ENCODE peak calls at places on chromosome 13, in seven cellular contexts. Z is uterus, C is Panc1, O is kidney, V is WTC11, S is HFFc6, D is heart right ventricle. W is an unnamed sample.

GRCh38 chr13:50208826-50209335 is 193.6 kb downstream of the KCNRG start:
- DNase-seq in Z (peak), C (peak), O (peak), V (peak), S (no peak), D (peak), W (peak)

GRCh38 chr13:88590574-88590973 is 919.4 kb downstream of the SLITRK5 start:
- DNase-seq in Z (no peak), C (no peak), O (no peak), V (no peak), S (no peak), D (no peak), W (no peak)

GRCh38 chr13:113669871-113670341 is 2.9 kb downstream of the GRK1 start:
- DNase-seq in Z (peak), C (no peak), O (peak), V (peak), S (no peak), D (no peak), W (no peak)

GRCh38 chr13:21361706-21362105 is 97.4 kb downstream of the ZDHHC20 start:
- DNase-seq in Z (no peak), C (no peak), O (no peak), V (no peak), S (no peak), D (no peak), W (no peak)

GRCh38 chr13:33276581-33276980 is 9.0 kb downstream of the STARD13 start:
- DNase-seq in Z (no peak), C (no peak), O (no peak), V (no peak), S (no peak), D (no peak), W (no peak)

GRCh38 chr13:31697290-31697689 is 42.0 kb upstream of the RXFP2 start:
- DNase-seq in Z (no peak), C (no peak), O (no peak), V (no peak), S (no peak), D (no peak), W (no peak)

GRCh38 chr13:109243311-109243951 is 543.0 kb downstream of the IRS2 start:
- DNase-seq in Z (no peak), C (no peak), O (no peak), V (no peak), S (peak), D (no peak), W (no peak)

GRCh38 chr13:102302534-102302933 is 99.3 kb downstream of the FGF14 start:
- DNase-seq in Z (no peak), C (no peak), O (no peak), V (no peak), S (no peak), D (no peak), W (no peak)

GRCh38 chr13:111058796-111059506 is 56.2 kb upstream of the ARHGEF7 start:
- DNase-seq in Z (no peak), C (no peak), O (no peak), V (no peak), S (peak), D (no peak), W (no peak)

GRCh38 chr13:94343243-94343585 is 136.3 kb downstream of the DCT start:
- DNase-seq in Z (no peak), C (no peak), O (no peak), V (no peak), S (no peak), D (no peak), W (no peak)

GRCh38 chr13:94344126-94344863 is 135.2 kb downstream of the DCT start:
- DNase-seq in Z (no peak), C (no peak), O (no peak), V (no peak), S (peak), D (no peak), W (no peak)

GRCh38 chr13:94342436-94343242 is 136.8 kb downstream of the DCT start:
- DNase-seq in Z (no peak), C (no peak), O (no peak), V (no peak), S (no peak), D (no peak), W (no peak)

GRCh38 chr13:94346261-94347019 is 133.0 kb downstream of the DCT start:
- DNase-seq in Z (no peak), C (no peak), O (peak), V (no peak), S (no peak), D (no peak), W (no peak)

GRCh38 chr13:94345374-94346195 is 133.9 kb downstream of the DCT start:
- DNase-seq in Z (no peak), C (no peak), O (no peak), V (no peak), S (peak), D (no peak), W (no peak)
- TF ChIP-seq CTCF in Z (no peak), C (peak), O (no peak), V (no peak), S (peak), D (no peak), W (no peak)

DNA sequence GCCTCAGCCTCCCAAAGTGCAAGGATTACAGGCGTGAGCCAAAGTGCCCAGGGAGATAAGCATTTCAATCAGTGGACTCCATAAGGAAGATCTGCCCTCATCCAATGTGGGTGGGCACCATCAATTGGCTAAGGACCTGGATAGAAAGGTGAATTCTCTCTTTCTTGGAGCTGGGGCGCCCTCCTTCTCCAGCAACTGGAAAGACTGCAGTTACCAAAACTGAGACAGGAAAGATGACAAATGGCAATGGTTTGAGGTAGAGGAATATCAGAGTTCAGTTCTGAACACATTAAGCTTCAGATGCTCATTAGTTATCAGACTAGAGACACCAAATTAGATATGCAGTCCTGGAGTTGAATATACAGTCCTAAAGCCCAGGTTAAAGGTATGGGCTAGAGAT is 10.5 kb upstream of the ELF1 start:
- DNase-seq in Z (no peak), C (no peak), O (peak), V (peak), S (no peak), D (no peak), W (no peak)
- TF ChIP-seq CTCF in Z (no peak), C (peak), O (no peak), V (no peak), S (no peak), D (no peak), W (no peak)

GRCh38 chr13:65656740-65657329 is 1573.3 kb downstream of the PCDH9 start:
- DNase-seq in Z (no peak), C (no peak), O (no peak), V (no peak), S (no peak), D (no peak), W (no peak)
- TF ChIP-seq CTCF in Z (peak), C (peak), O (no peak), V (no peak), S (peak), D (peak), W (peak)

GRCh38 chr13:41802684-41803554 is 158.0 kb downstream of the VWA8 start:
- DNase-seq in Z (no peak), C (no peak), O (no peak), V (no peak), S (peak), D (no peak), W (no peak)

DNA sequence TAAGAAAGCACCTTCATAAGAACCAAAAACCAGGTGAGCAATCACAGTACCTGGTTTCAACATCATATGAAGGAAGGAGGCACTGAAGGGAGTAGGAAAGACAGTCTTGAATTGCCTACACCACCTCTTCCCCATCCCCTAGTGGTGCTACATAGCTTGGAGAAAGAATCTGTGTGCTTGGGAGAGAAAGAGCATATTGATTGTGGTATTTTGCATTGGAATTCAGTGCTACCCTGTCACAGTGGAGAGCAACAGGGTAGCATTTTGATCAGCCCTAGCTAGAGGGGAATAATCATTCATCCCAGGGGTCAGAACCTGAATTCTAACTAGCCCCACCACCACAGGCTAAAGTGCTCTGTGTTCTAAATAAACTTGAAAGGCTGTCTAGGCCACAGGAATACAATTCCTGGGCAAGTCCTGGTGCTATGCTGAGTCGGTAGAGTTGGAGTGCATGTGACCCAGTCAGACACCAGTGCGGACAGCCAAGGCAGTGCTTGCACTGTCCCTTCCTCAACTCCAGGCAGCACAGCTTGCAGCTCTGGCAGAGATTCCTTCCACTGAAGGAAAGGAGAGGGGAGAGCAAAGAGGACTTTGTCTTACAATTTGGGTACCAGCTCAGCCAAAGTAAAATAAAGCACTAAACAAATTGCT is 158.8 kb downstream of the VWA8 start:
- DNase-seq in Z (no peak), C (no peak), O (peak), V (no peak), S (no peak), D (no peak), W (no peak)
- TF ChIP-seq CTCF in Z (no peak), C (no peak), O (no peak), V (no peak), S (no peak), D (no peak), W (no peak)

DNA sequence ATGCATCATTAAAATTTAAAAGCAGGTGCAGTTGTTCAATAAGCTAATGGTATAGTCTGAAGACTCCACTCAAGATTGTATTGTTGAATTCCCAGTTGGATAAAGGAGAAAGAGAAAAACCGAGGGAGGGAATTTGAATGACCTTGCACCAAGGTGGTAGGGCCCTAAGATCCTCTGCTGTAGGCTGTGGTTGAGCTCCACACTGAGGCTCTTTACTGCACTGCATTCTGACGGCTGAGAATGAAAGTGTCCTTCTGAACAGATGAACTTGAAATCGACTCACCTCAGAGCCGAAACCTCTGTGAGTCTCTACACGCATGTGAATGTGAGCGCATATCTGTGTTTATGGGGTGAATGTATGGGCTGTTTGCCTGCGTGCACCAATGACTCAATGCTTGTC is 388.9 kb upstream of the DACH1 start:
- DNase-seq in Z (no peak), C (no peak), O (no peak), V (peak), S (peak), D (no peak), W (peak)
- TF ChIP-seq CTCF in Z (no peak), C (peak), O (peak), V (peak), S (peak), D (no peak), W (peak)

DNA sequence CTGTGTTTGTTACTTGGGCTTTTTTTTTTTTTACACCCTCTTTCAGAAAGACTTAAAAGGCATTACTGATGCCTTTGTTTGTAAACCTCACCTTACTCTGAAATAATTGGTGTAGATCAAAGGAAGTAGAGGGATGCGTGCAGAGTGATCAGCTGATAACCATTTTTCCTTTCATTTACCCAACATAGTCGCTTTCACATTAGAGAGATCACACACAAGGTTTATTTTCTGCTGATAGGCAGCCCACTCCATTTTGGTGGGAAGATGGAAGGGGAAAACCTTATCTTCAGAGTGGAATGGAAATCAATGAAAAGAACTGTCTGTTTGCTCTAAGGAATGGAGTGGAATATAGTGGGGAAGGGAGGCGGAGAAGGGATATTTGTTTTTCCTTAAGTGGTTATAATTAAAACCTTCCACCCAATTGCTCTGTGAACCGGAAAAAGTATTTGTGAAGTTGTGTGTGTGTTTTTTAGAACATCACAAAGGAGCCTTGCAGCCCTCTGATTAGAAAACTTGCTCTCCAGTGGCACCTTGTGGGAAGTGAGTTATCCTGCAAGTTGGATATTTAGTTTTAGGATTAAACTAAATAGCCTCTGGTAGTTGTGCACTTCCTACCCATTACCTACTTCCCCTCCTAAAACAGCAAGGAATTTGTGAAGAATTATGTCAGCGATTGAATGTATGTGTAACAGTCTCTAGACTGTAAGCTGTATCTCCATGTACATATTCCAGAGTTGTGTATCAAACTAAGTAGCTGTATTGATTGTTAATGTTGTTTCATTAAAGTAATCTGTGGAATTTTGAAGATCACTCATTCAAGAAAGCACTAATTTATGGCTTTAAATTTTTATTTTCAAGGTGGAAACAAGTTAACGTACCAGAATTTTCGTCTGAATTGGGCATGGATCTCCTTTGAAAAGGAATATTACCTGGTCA is 76.8 kb downstream of the FREM2 start:
- DNase-seq in Z (no peak), C (no peak), O (no peak), V (peak), S (peak), D (no peak), W (peak)
- TF ChIP-seq CTCF in Z (peak), C (peak), O (peak), V (no peak), S (peak), D (peak), W (peak)

GRCh38 chr13:98927954-98928927 is 49.6 kb downstream of the DOCK9 start:
- DNase-seq in Z (peak), C (no peak), O (no peak), V (no peak), S (peak), D (no peak), W (no peak)
- TF ChIP-seq CTCF in Z (no peak), C (no peak), O (no peak), V (no peak), S (no peak), D (no peak), W (no peak)

W was measured in neural crest cell.